ENCODE peak calls at places on chromosomes 6 and 20, in five cellular contexts. J is HCT116, I is fibroblast of lung, X is H1, S is GM23248. H is an unnamed sample.
A peak's percentile ranks its signal among the peaks of the same experiment; 100 is the strongest.

GRCh38 chr6:12748411-12748810 is 31.8 kb downstream of the PHACTR1 start:
- DNase-seq in J (no peak), I (no peak), X (no peak), S (no peak), H (no peak)

GRCh38 chr20:40945754-40946451 is 82.7 kb upstream of the TOP1 start:
- DNase-seq in J (peak; percentile 19), I (peak; percentile 75), X (peak; percentile 36), S (peak; percentile 68), H (no peak)

GRCh38 chr6:149150999-149151398 is 166.5 kb upstream of the TAB2 start:
- DNase-seq in J (no peak), I (no peak), X (no peak), S (peak; percentile 10), H (no peak)

GRCh38 chr6:4174042-4174441 is 38.7 kb upstream of the ECI2 start:
- DNase-seq in J (no peak), I (peak; percentile 69), X (no peak), S (no peak), H (no peak)

GRCh38 chr20:19260412-19261090 is 48.1 kb downstream of the SLC24A3 start:
- DNase-seq in J (no peak), I (no peak), X (no peak), S (peak; percentile 28), H (peak; percentile 32)

GRCh38 chr6:52554684-52555280 is 22.1 kb downstream of the TRAM2 start:
- DNase-seq in J (no peak), I (no peak), X (no peak), S (peak; percentile 11), H (no peak)

GRCh38 chr20:40191573-40191972 is 497.5 kb downstream of the MAFB start:
- DNase-seq in J (no peak), I (no peak), X (no peak), S (no peak), H (no peak)

GRCh38 chr6:34792605-34793500 is 970 bp downstream of the BLTP3A start:
- DNase-seq in J (no peak), I (peak; percentile 74), X (no peak), S (peak; percentile 87), H (no peak)

GRCh38 chr6:24117016-24117415 is 9.0 kb upstream of the NRSN1 start:
- DNase-seq in J (no peak), I (no peak), X (no peak), S (peak; percentile 40), H (no peak)

DNA sequence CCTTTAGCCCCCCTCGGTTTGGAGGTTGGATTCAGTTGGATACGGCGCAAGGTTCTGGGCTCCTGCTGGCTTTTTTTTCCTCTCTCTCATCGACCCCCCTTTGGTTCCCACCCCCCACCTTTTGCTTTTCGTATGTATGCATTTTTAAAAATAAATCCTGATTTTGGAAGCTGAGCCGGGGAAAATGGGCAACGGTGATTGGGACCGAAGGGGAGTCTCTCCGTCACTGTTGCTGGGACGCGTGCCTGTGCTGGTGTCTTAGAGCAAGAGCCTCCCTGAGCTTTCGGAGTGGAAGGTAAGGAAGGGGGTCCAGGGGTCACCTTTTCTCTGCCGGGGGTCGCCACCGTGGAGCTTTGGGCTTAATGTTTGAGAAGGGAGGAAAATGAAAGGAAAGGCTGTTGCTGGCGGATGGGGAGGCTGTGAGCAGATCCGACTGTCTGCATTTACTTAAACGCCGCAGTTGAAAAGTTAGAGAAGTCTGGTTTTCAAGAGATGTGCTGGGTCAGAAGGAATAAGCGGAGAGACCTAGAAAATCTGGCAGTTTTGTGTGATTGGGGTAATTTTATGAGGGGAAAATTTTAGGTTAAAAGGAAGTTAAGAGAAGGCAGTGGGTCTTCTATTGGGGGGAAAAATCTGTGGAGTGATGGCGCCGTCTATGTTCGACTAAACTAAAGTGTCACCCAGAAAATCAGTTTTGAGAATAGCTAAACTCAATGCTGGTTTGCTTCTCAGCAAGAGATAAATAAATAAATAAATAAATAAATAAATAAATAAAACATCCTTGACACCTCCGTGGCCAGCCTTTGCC is 828 bp downstream of the ADGRB3 start:
- DNase-seq in J (no peak), I (peak; percentile 53), X (no peak), S (peak; percentile 30), H (no peak)
- TF ChIP-seq EZH2 in J (no peak), I (peak; percentile 33), X (peak; percentile 35), S (peak; percentile 56), H (peak; percentile 70)

GRCh38 chr6:1686117-1687098 is 76.7 kb downstream of the FOXC1 start:
- DNase-seq in J (no peak), I (peak; percentile 93), X (no peak), S (peak; percentile 98), H (peak; percentile 86)
- H3K9ac ChIP-seq in J (no peak overlapping the region), I (no peak overlapping the region), X (no peak overlapping the region), S (peak overlapping the region; percentile 68), H (peak overlapping the region; percentile 72)

GRCh38 chr6:125745281-125746018 is 4.0 kb upstream of the HEY2 start:
- DNase-seq in J (no peak), I (no peak), X (peak; percentile 88), S (no peak), H (no peak)

GRCh38 chr6:125747589-125748533 is 1.6 kb upstream of the HEY2 start:
- DNase-seq in J (no peak), I (no peak), X (no peak), S (peak; percentile 52), H (peak; percentile 13)

GRCh38 chr6:125748534-125749111 is 809 bp upstream of the HEY2 start:
- DNase-seq in J (no peak), I (peak; percentile 33), X (no peak), S (peak; percentile 49), H (no peak)

GRCh38 chr6:125746019-125746414 is 3.4 kb upstream of the HEY2 start:
- DNase-seq in J (no peak), I (no peak), X (no peak), S (no peak), H (no peak)

DNA sequence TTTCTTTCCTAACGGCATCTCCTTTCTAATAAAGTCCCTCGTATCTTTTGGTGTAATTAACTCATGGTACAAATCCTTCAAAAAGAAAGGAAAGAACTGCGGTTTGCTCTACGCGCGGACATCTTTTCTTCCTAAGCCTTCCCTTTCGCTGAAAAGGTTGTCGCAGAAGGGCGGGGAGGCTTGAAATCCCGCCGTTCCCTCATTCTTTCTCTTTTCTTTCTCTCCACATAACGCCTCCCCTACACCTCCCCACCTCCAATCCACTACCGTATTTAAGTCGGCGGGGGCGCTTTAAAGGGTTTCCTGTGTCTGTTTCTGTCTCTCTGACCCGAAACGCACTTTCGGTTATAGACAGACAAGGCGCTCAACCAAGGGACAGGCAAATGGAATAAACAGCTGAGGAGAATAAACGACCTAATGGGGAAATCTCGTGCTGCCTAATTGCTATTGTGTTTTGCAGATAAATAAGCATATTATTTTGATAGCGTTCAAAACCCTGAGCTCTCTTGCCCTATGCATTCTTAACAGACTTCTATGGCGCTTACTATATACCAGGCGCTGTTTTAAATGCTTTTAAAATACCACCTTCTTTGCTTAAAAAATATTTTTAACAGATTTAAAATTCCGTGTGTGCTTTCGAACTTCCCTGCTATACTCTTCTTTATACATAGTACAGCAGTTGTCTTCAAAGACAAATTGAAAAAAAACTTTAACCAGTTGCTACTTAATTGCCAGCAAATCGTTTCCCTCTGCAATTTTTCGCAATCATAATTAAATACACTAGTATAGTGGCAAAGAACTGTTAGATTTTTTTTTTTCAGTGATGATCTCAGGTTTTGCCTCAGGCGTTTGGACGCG is 2.5 kb upstream of the HEY2 start:
- DNase-seq in J (no peak), I (peak; percentile 50), X (peak; percentile 64), S (peak; percentile 50), H (no peak)
- TF ChIP-seq EZH2 in J (no peak), I (no peak), X (no peak), S (peak; percentile 78), H (peak; percentile 78)

DNA sequence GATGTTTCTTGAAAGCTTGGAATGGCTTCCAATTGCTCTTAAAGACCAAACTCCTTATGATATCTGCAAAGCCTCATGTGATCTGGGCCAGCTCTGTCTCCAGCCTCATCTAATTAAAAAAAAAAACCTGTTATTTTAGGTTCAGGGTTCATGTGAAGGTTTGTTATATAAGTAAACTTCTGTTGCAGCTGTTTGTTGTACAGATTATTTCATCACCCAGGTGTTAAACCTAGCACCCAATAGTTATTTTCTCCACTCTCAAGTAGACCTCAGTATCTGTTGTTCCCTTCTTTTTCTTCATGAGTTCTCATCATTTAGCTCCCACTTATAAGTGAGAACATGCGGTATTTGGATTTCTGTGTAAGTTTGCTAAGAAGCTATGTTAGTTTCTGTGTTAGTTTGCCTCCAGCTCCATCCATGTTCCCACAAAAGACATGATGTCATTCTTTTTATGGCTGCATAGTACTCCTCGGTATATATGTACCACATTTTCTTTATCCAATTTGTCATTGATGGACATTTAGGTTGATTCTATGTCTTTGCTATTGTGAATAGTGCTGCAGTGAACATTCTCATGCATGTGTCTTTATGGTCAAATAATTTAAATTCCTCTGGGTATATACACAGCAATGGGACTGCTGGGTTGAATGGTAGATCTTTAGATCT is 30.2 kb upstream of the TFB1M start:
- DNase-seq in J (no peak), I (no peak), X (no peak), S (no peak), H (no peak)
- H3K9ac ChIP-seq in J (no peak overlapping the region), I (no peak overlapping the region), X (no peak overlapping the region), S (no peak overlapping the region), H (no peak overlapping the region)

DNA sequence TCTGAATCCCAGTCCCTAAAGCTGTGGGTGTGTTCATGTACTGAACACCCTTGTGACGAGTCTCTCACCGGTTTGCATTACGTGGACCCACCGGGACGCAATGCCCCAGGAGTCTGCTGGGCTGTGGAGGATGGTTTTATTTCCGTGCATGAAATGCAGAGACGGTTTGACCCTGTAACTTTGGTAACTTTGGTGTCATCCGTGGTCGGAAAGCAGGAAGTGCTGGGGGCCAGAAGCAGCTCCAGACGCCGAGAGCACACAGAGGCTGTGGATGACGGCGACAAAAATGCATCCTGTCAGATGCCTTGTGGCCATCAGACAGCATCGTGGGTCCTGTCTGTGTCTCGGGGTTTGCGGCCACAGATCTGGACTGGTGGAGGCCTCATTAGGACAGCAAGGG is 7.2 kb downstream of the BHLHE23 start:
- DNase-seq in J (no peak), I (no peak), X (no peak), S (no peak), H (no peak)
- TF ChIP-seq EZH2 in J (no peak), I (no peak), X (no peak), S (no peak), H (no peak)

DNA sequence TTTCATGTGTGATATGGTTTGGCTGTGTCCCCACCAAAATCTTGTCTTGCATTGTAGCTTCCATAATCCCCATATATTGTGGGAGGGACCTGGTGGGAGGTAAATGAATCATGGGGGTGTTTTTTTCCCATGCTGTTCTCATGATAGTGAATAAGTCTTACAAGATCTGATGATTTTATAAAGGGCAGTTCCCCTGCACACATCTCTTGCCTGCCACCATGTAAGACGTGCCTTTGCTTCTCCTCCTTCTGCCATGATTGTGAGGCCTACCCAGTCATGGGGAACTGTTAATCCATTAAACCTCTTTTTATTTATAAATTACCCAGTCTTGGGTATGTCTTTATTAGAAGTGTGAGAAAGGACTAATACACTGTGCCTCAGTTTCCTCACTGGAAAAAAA is 4.2 kb upstream of the IL22RA2 start:
- DNase-seq in J (no peak), I (no peak), X (no peak), S (no peak), H (no peak)
- H3K9ac ChIP-seq in J (no peak overlapping the region), I (no peak overlapping the region), X (no peak overlapping the region), S (no peak overlapping the region), H (no peak overlapping the region)

DNA sequence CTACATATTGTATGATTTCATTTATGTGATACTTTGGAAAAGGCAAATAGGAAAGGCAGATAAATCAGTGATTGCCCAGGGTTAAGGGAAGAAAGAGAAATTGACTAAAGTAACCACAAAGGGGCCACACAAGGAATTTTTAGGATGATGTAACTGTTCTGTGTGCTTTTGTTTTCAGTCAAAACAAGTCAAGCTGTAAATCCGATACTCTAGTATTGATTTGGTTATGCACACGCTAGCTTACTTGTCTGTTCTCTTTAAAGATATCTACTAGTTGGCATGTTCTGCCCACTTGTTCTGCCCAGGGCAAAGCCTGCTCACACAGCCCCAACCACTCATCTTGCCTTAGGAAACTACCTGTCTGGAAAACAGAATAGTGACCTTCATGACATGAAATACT is 6.4 kb downstream of the FBXL4 start:
- DNase-seq in J (no peak), I (no peak), X (no peak), S (no peak), H (no peak)
- TF ChIP-seq EZH2 in J (no peak), I (no peak), X (no peak), S (no peak), H (no peak)